ENCODE peak calls at places on chromosomes 1 and 21, in seven cellular contexts. One of them, this sample, is unnamed. For H3K4me1 and H3K27me3, the result is how much of the 10 kb centered on the place peaks cover.

GRCh38 chr1:64624446-64624766 is 120.5 kb upstream of the RAVER2 start:
- DNase-seq in left lung: no peak
- DNase-seq in CD8-positive, alpha-beta T cell: no peak
- DNase-seq in K562: no peak
- DNase-seq in vagina: no peak
- DNase-seq in MM.1S: peak
- DNase-seq in adrenal gland: no peak
- DNase-seq in this sample: no peak

GRCh38 chr1:236524142-236524891 is 535 bp downstream of the LGALS8 start:
- DNase-seq in left lung: no peak
- DNase-seq in CD8-positive, alpha-beta T cell: peak
- DNase-seq in K562: peak
- DNase-seq in vagina: peak
- DNase-seq in MM.1S: peak
- DNase-seq in adrenal gland: peak
- DNase-seq in this sample: peak

GRCh38 chr1:80158771-80159170 is 1152.2 kb upstream of the ADGRL4 start:
- DNase-seq in left lung: no peak
- DNase-seq in CD8-positive, alpha-beta T cell: no peak
- DNase-seq in K562: no peak
- DNase-seq in vagina: no peak
- DNase-seq in MM.1S: no peak
- DNase-seq in adrenal gland: no peak
- DNase-seq in this sample: no peak

GRCh38 chr1:167635941-167636340 is 5.9 kb downstream of the RCSD1 start:
- DNase-seq in left lung: no peak
- DNase-seq in CD8-positive, alpha-beta T cell: no peak
- DNase-seq in K562: no peak
- DNase-seq in vagina: peak
- DNase-seq in MM.1S: no peak
- DNase-seq in adrenal gland: no peak
- DNase-seq in this sample: no peak

GRCh38 chr1:37476460-37477197 is 2.2 kb downstream of the ZC3H12A start:
- DNase-seq in left lung: peak
- DNase-seq in CD8-positive, alpha-beta T cell: no peak
- DNase-seq in K562: no peak
- DNase-seq in vagina: peak
- DNase-seq in MM.1S: no peak
- DNase-seq in adrenal gland: peak
- DNase-seq in this sample: peak

GRCh38 chr1:1683104-1683905 is 9.3 kb downstream of the SLC35E2B start:
- DNase-seq in left lung: peak
- DNase-seq in CD8-positive, alpha-beta T cell: no peak
- DNase-seq in K562: peak
- DNase-seq in vagina: no peak
- DNase-seq in MM.1S: no peak
- DNase-seq in adrenal gland: no peak
- DNase-seq in this sample: peak

GRCh38 chr1:160006312-160006940 is 25.4 kb downstream of the PIGM start:
- DNase-seq in left lung: peak
- DNase-seq in CD8-positive, alpha-beta T cell: peak
- DNase-seq in K562: peak
- DNase-seq in vagina: no peak
- DNase-seq in MM.1S: peak
- DNase-seq in adrenal gland: peak
- DNase-seq in this sample: peak

GRCh38 chr1:51293898-51294515 is 36.4 kb downstream of the TTC39A start:
- DNase-seq in left lung: no peak
- DNase-seq in CD8-positive, alpha-beta T cell: no peak
- DNase-seq in K562: no peak
- DNase-seq in vagina: no peak
- DNase-seq in MM.1S: no peak
- DNase-seq in adrenal gland: no peak
- DNase-seq in this sample: no peak

GRCh38 chr1:41350055-41350378 is 11.2 kb upstream of the FOXO6 start:
- DNase-seq in left lung: no peak
- DNase-seq in CD8-positive, alpha-beta T cell: no peak
- DNase-seq in K562: no peak
- DNase-seq in vagina: peak
- DNase-seq in MM.1S: no peak
- DNase-seq in adrenal gland: no peak
- DNase-seq in this sample: no peak

GRCh38 chr21:38824124-38824822 is 18.5 kb downstream of the ETS2 start:
- DNase-seq in left lung: peak
- DNase-seq in CD8-positive, alpha-beta T cell: no peak
- DNase-seq in K562: no peak
- DNase-seq in vagina: no peak
- DNase-seq in MM.1S: no peak
- DNase-seq in adrenal gland: no peak
- DNase-seq in this sample: no peak

GRCh38 chr1:110300412-110300811 is 38.8 kb upstream of the RBM15 start:
- DNase-seq in left lung: no peak
- DNase-seq in CD8-positive, alpha-beta T cell: no peak
- DNase-seq in K562: no peak
- DNase-seq in vagina: no peak
- DNase-seq in MM.1S: no peak
- DNase-seq in adrenal gland: no peak
- DNase-seq in this sample: peak

GRCh38 chr21:45363921-45364463 is 41.0 kb upstream of the COL18A1 start:
- DNase-seq in left lung: peak
- DNase-seq in CD8-positive, alpha-beta T cell: no peak
- DNase-seq in K562: peak
- DNase-seq in vagina: peak
- DNase-seq in MM.1S: no peak
- DNase-seq in adrenal gland: peak
- DNase-seq in this sample: no peak

GRCh38 chr1:43432171-43432860 is 21.4 kb downstream of the HYI start:
- DNase-seq in left lung: no peak
- DNase-seq in CD8-positive, alpha-beta T cell: no peak
- DNase-seq in K562: no peak
- DNase-seq in vagina: no peak
- DNase-seq in MM.1S: no peak
- DNase-seq in adrenal gland: peak
- DNase-seq in this sample: no peak

GRCh38 chr1:237932806-237933205 is 42.1 kb upstream of the ZP4 start:
- DNase-seq in left lung: no peak
- DNase-seq in CD8-positive, alpha-beta T cell: no peak
- DNase-seq in K562: no peak
- DNase-seq in vagina: no peak
- DNase-seq in MM.1S: no peak
- DNase-seq in adrenal gland: no peak
- DNase-seq in this sample: no peak

GRCh38 chr1:203336097-203336496 is 14.8 kb downstream of the FMOD start:
- DNase-seq in left lung: no peak
- DNase-seq in CD8-positive, alpha-beta T cell: no peak
- DNase-seq in K562: no peak
- DNase-seq in vagina: no peak
- DNase-seq in MM.1S: no peak
- DNase-seq in adrenal gland: no peak
- DNase-seq in this sample: no peak

GRCh38 chr1:117674521-117675400 is 68.9 kb downstream of the TENT5C start:
- DNase-seq in left lung: no peak
- DNase-seq in CD8-positive, alpha-beta T cell: peak
- DNase-seq in K562: peak
- DNase-seq in vagina: peak
- DNase-seq in MM.1S: peak
- DNase-seq in adrenal gland: no peak
- DNase-seq in this sample: peak

GRCh38 chr21:37281993-37282392 is 14.9 kb upstream of the VPS26C start:
- DNase-seq in left lung: no peak
- DNase-seq in CD8-positive, alpha-beta T cell: no peak
- DNase-seq in K562: no peak
- DNase-seq in vagina: no peak
- DNase-seq in MM.1S: no peak
- DNase-seq in adrenal gland: no peak
- DNase-seq in this sample: peak

GRCh38 chr1:56448937-56449336 is 130.4 kb downstream of the PLPP3 start:
- DNase-seq in left lung: no peak
- DNase-seq in CD8-positive, alpha-beta T cell: no peak
- DNase-seq in K562: no peak
- DNase-seq in vagina: no peak
- DNase-seq in MM.1S: no peak
- DNase-seq in adrenal gland: peak
- DNase-seq in this sample: no peak

GRCh38 chr1:41502912-41503311 is 18.4 kb upstream of the EDN2 start:
- DNase-seq in left lung: peak
- DNase-seq in CD8-positive, alpha-beta T cell: no peak
- DNase-seq in K562: no peak
- DNase-seq in vagina: no peak
- DNase-seq in MM.1S: no peak
- DNase-seq in adrenal gland: no peak
- DNase-seq in this sample: no peak

GRCh38 chr1:43979528-43980254 is 681 bp downstream of the B4GALT2 start:
- DNase-seq in left lung: peak
- DNase-seq in CD8-positive, alpha-beta T cell: no peak
- DNase-seq in K562: peak
- DNase-seq in vagina: no peak
- DNase-seq in MM.1S: no peak
- DNase-seq in adrenal gland: peak
- DNase-seq in this sample: peak

GRCh38 chr1:186193224-186193623 is 181.8 kb downstream of the TPR start:
- DNase-seq in left lung: no peak
- DNase-seq in CD8-positive, alpha-beta T cell: no peak
- DNase-seq in K562: no peak
- DNase-seq in vagina: no peak
- DNase-seq in MM.1S: no peak
- DNase-seq in adrenal gland: no peak
- DNase-seq in this sample: no peak

GRCh38 chr1:47788761-47789160 is 208.4 kb downstream of the TRABD2B start:
- DNase-seq in left lung: no peak
- DNase-seq in CD8-positive, alpha-beta T cell: no peak
- DNase-seq in K562: no peak
- DNase-seq in vagina: no peak
- DNase-seq in MM.1S: no peak
- DNase-seq in adrenal gland: no peak
- DNase-seq in this sample: no peak
- H3K4me1 ChIP-seq in left lung: under half
- H3K4me1 ChIP-seq in CD8-positive, alpha-beta T cell: under half
- H3K4me1 ChIP-seq in K562: under half
- H3K4me1 ChIP-seq in vagina: under half
- H3K4me1 ChIP-seq in MM.1S: under half
- H3K4me1 ChIP-seq in adrenal gland: under half
- H3K4me1 ChIP-seq in this sample: under half

DNA sequence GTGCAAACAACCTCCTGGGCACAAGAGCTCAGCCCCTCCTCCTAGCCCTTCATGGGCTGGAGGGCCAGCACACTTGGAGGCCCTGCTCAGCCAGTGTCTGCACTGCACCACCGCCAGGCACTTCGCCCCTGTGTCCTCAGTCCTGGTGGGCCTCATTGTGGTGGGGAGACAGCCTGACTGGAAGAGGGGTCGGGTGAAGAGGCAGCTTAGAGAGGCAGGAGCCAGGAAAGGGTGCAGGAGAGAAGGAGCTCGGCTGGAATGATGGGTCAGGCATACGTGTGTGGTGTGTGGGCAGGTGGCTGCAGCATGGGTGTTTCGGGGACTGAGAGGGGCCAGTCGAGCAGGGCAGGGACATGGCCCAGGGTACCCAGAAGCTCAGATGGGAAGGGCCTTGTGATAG is 4.1 kb downstream of the WNT3A start:
- DNase-seq in left lung: peak
- DNase-seq in CD8-positive, alpha-beta T cell: no peak
- DNase-seq in K562: peak
- DNase-seq in vagina: no peak
- DNase-seq in MM.1S: no peak
- DNase-seq in adrenal gland: peak
- DNase-seq in this sample: no peak
- H3K27me3 ChIP-seq in left lung: under half
- H3K27me3 ChIP-seq in CD8-positive, alpha-beta T cell: under half
- H3K27me3 ChIP-seq in K562: half or more
- H3K27me3 ChIP-seq in vagina: under half
- H3K27me3 ChIP-seq in MM.1S: half or more
- H3K27me3 ChIP-seq in adrenal gland: under half
- H3K27me3 ChIP-seq in this sample: half or more

GRCh38 chr1:232574867-232575523 is 54.9 kb downstream of the SIPA1L2 start:
- DNase-seq in left lung: no peak
- DNase-seq in CD8-positive, alpha-beta T cell: no peak
- DNase-seq in K562: no peak
- DNase-seq in vagina: no peak
- DNase-seq in MM.1S: no peak
- DNase-seq in adrenal gland: no peak
- DNase-seq in this sample: no peak
- H3K4me3 ChIP-seq in left lung: no peak
- H3K4me3 ChIP-seq in CD8-positive, alpha-beta T cell: no peak
- H3K4me3 ChIP-seq in K562: no peak
- H3K4me3 ChIP-seq in vagina: no peak
- H3K4me3 ChIP-seq in MM.1S: no peak
- H3K4me3 ChIP-seq in adrenal gland: no peak
- H3K4me3 ChIP-seq in this sample: no peak

GRCh38 chr1:21344098-21344749 is 54.0 kb upstream of the ECE1 start:
- DNase-seq in left lung: no peak
- DNase-seq in CD8-positive, alpha-beta T cell: no peak
- DNase-seq in K562: no peak
- DNase-seq in vagina: peak
- DNase-seq in MM.1S: no peak
- DNase-seq in adrenal gland: peak
- DNase-seq in this sample: no peak

GRCh38 chr1:21346304-21347071 is 56.2 kb upstream of the ECE1 start:
- DNase-seq in left lung: no peak
- DNase-seq in CD8-positive, alpha-beta T cell: no peak
- DNase-seq in K562: no peak
- DNase-seq in vagina: no peak
- DNase-seq in MM.1S: no peak
- DNase-seq in adrenal gland: no peak
- DNase-seq in this sample: no peak

GRCh38 chr1:21347072-21347581 is 56.9 kb upstream of the ECE1 start:
- DNase-seq in left lung: no peak
- DNase-seq in CD8-positive, alpha-beta T cell: no peak
- DNase-seq in K562: no peak
- DNase-seq in vagina: no peak
- DNase-seq in MM.1S: no peak
- DNase-seq in adrenal gland: no peak
- DNase-seq in this sample: no peak

GRCh38 chr1:21342961-21343838 is 52.9 kb upstream of the ECE1 start:
- DNase-seq in left lung: no peak
- DNase-seq in CD8-positive, alpha-beta T cell: no peak
- DNase-seq in K562: no peak
- DNase-seq in vagina: peak
- DNase-seq in MM.1S: peak
- DNase-seq in adrenal gland: no peak
- DNase-seq in this sample: no peak

DNA sequence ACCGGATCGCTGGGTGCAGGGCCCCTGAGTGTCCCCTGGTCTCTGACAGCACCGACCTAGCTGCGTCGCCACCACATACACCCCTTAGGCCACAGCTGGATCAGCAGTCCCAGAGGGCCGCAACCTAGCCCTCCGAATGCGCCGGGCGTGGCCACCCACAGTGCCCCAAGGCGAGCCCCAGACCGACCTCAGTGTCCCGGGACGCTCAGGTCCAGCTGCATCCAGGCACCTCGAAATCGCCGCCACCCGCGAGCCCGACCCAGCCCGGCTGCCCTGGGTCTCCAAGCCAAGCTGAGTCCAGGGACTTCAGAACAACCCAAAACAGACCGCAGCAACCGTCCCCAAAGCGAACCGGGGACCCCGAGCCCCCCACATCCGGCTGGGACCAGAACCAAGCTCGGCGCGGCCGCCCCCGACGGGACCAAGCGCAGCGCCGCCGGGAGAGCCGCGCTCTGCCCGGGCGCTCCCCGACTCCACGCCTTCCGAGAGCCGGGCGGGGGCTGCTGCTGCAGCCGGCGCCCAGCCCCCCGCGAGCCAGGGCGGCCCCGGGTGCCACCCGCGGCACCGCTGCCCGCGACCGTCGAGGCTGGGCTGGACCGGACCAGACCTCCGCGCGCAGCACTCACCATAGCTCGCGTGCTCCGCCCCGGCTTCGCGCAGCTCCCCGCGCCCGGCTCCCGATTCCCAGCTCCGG is 54.6 kb upstream of the ECE1 start:
- DNase-seq in left lung: peak
- DNase-seq in CD8-positive, alpha-beta T cell: no peak
- DNase-seq in K562: no peak
- DNase-seq in vagina: peak
- DNase-seq in MM.1S: peak
- DNase-seq in adrenal gland: peak
- DNase-seq in this sample: peak
- H3K4me1 ChIP-seq in left lung: under half
- H3K4me1 ChIP-seq in CD8-positive, alpha-beta T cell: half or more
- H3K4me1 ChIP-seq in K562: under half
- H3K4me1 ChIP-seq in vagina: half or more
- H3K4me1 ChIP-seq in MM.1S: under half
- H3K4me1 ChIP-seq in adrenal gland: under half
- H3K4me1 ChIP-seq in this sample: under half

This sample was measured in endodermal cell.